ENCODE peak calls at places on chromosomes 1 and 21, in seven cellular contexts. V is HFF-Myc, Z is gastrocnemius medialis, A is fibroblast of pulmonary artery, W is cardiac fibroblast, U is mucosa of descending colon, E is AG10803. Y is an unnamed sample.

GRCh38 chr1:157352817-157353408 is 199.4 kb downstream of the FCRL5 start:
- DNase-seq in V (no peak), Z (no peak), A (no peak), W (no peak), U (no peak), E (no peak), Y (no peak)

GRCh38 chr1:240094043-240094722 is 2.5 kb downstream of the FMN2 start:
- DNase-seq in V (no peak), Z (no peak), A (no peak), W (no peak), U (no peak), E (no peak), Y (no peak)

GRCh38 chr1:244370060-244370637 is 81.6 kb downstream of the ADSS2 start:
- DNase-seq in V (no peak), Z (no peak), A (no peak), W (no peak), U (no peak), E (no peak), Y (no peak)

GRCh38 chr1:49160677-49161076 is 384.0 kb upstream of the BEND5 start:
- DNase-seq in V (no peak), Z (no peak), A (no peak), W (no peak), U (no peak), E (no peak), Y (no peak)

GRCh38 chr1:29503441-29503840 is 267.1 kb downstream of the PTPRU start:
- DNase-seq in V (no peak), Z (no peak), A (no peak), W (no peak), U (no peak), E (no peak), Y (no peak)

GRCh38 chr21:16891821-16892220 is 621.0 kb upstream of the CXADR start:
- DNase-seq in V (peak), Z (no peak), A (peak), W (peak), U (no peak), E (peak), Y (no peak)

GRCh38 chr1:201391225-201391624 is 7.9 kb downstream of the LAD1 start:
- DNase-seq in V (no peak), Z (no peak), A (no peak), W (no peak), U (no peak), E (no peak), Y (no peak)

GRCh38 chr1:48500541-48501440 is 28.8 kb upstream of the SPATA6 start:
- DNase-seq in V (no peak), Z (no peak), A (no peak), W (no peak), U (no peak), E (no peak), Y (no peak)

GRCh38 chr1:41314781-41315481 is 46.3 kb upstream of the FOXO6 start:
- DNase-seq in V (no peak), Z (no peak), A (peak), W (peak), U (no peak), E (no peak), Y (no peak)
- TF ChIP-seq CTCF in V (no peak), Z (no peak), A (no peak), W (no peak), U (no peak), E (no peak), Y (no peak)

DNA sequence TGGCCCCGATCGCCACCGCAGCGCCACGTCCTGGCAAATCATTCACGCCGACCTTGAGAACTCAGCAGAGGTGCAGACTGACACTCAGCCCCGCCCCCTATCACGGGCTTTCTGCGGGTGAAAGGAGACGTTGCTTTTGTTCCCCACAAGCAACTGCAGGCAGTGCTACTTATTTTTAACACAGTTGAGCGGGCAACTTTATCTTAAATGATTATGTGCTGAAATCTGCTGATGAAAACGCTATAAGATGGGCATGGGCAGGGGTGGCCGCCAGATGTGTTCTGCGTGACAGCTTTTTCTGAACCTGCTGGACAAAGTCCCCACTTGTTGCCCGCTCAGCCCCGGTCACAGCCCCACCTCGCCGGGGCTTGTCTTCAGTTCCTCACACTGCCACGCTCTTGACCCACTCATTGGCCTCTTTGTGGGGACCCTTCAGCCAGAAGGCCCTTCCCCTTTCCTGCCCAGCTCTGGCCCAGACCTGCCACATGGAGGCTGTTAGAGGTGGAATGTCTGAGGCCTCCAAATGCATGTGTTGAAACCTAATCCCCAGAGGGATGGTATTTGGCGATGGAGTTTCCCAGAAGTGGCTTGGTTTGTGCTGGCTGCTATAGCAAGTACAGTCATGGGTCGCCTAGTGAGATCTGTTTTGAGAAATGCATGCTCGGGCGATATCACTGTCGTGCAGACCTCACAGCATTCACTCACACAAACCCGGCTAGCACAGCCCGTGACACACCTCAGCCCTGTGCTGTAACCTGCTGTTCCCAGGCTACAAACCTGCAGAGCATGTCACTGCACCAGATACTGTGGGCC is 15.7 kb upstream of the PDXK start:
- DNase-seq in V (peak), Z (no peak), A (peak), W (peak), U (peak), E (peak), Y (no peak)
- H3K4me3 ChIP-seq in V (no peak), Z (no peak), A (no peak), W (no peak), U (no peak), E (no peak), Y (no peak)

DNA sequence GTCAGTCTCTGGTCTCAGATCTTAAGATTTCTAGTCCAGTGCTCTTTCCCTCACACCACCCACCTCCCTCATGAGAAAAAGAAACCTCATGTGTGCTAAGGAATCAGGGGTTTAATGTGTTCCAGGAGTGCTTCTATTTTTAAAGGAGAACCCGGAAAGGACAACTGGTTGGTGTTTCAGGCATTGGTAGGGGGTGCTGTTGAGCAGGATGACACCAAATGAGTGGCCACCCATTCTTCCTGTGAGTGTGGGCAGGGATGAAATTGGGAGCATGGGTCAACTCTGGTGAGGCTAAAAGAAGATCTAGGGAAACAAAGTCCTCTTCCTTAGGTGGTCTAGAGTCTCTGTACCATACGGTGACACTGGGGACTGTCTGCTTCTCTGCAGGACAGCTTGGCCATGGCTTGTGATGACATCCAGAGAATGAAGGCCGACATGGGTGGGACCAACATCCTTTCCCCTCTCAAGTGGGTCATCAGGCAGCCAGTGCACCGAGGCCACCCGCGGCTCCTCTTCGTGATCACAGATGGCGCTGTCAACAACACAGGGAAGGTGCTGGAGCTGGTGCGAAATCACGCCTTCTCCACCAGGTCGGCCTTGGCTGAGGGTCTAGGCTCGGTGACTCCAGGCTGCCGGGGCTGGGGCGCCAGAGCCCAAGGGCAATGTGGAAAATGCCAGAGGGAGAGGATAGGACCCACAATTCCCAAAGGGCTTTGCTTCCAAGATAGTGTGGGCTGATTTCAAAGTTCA is 39.3 kb downstream of the VWA5B1 start:
- DNase-seq in V (no peak), Z (no peak), A (no peak), W (no peak), U (no peak), E (no peak), Y (no peak)
- TF ChIP-seq CTCF in V (peak), Z (no peak), A (peak), W (peak), U (no peak), E (no peak), Y (no peak)

GRCh38 chr1:22437573-22437972 is 14.1 kb upstream of the ZBTB40 start:
- DNase-seq in V (no peak), Z (no peak), A (peak), W (peak), U (no peak), E (peak), Y (no peak)

GRCh38 chr1:22436948-22437347 is 14.7 kb upstream of the ZBTB40 start:
- DNase-seq in V (no peak), Z (no peak), A (no peak), W (no peak), U (no peak), E (no peak), Y (no peak)

GRCh38 chr1:22428672-22429071 is 23.0 kb upstream of the ZBTB40 start:
- DNase-seq in V (no peak), Z (no peak), A (peak), W (peak), U (no peak), E (peak), Y (no peak)

GRCh38 chr1:22431965-22432364 is 19.7 kb upstream of the ZBTB40 start:
- DNase-seq in V (no peak), Z (no peak), A (no peak), W (no peak), U (no peak), E (no peak), Y (no peak)
- H3K4me3 ChIP-seq in V (no peak), Z (no peak), A (no peak), W (no peak), U (no peak), E (no peak), Y (no peak)

Y was measured in lower leg skin.